ENCODE peak calls at places on chromosomes 16 and 17, in six cellular contexts. One of them, this sample, is unnamed.
A peak's percentile ranks its signal among the peaks of the same experiment; 100 is the strongest.

GRCh38 chr17:42879596-42879985 is 21.0 kb upstream of the G6PC1 start:
- DNase-seq in H9: no peak
- DNase-seq in foreskin fibroblast: peak; percentile 24
- DNase-seq in cardiac fibroblast: peak; percentile 57
- DNase-seq in AG04449: no peak
- DNase-seq in lung: no peak
- DNase-seq in this sample: no peak

GRCh38 chr16:53756329-53756996 is 52.5 kb downstream of the FTO start:
- DNase-seq in H9: no peak
- DNase-seq in foreskin fibroblast: no peak
- DNase-seq in cardiac fibroblast: no peak
- DNase-seq in AG04449: no peak
- DNase-seq in lung: no peak
- DNase-seq in this sample: no peak

GRCh38 chr17:58530655-58531054 is 16.2 kb upstream of the MTMR4 start:
- DNase-seq in H9: no peak
- DNase-seq in foreskin fibroblast: no peak
- DNase-seq in cardiac fibroblast: no peak
- DNase-seq in AG04449: no peak
- DNase-seq in lung: no peak
- DNase-seq in this sample: no peak

GRCh38 chr16:1533443-1533951 is at the start of gene TMEM204:
- DNase-seq in H9: no peak
- DNase-seq in foreskin fibroblast: peak; percentile 87
- DNase-seq in cardiac fibroblast: peak; percentile 85
- DNase-seq in AG04449: peak; percentile 28
- DNase-seq in lung: peak; percentile 52
- DNase-seq in this sample: no peak

GRCh38 chr17:81396722-81397313 is 1.6 kb downstream of the BAHCC1 start:
- DNase-seq in H9: peak; percentile 87
- DNase-seq in foreskin fibroblast: no peak
- DNase-seq in cardiac fibroblast: peak; percentile 61
- DNase-seq in AG04449: no peak
- DNase-seq in lung: no peak
- DNase-seq in this sample: no peak

GRCh38 chr17:77769762-77770161 is 188.7 kb upstream of the TNRC6C start:
- DNase-seq in H9: no peak
- DNase-seq in foreskin fibroblast: no peak
- DNase-seq in cardiac fibroblast: no peak
- DNase-seq in AG04449: no peak
- DNase-seq in lung: no peak
- DNase-seq in this sample: no peak

GRCh38 chr17:38994026-38994425 is 26.8 kb upstream of the FBXO47 start:
- DNase-seq in H9: no peak
- DNase-seq in foreskin fibroblast: no peak
- DNase-seq in cardiac fibroblast: no peak
- DNase-seq in AG04449: no peak
- DNase-seq in lung: no peak
- DNase-seq in this sample: no peak

GRCh38 chr17:75843577-75844529 is at the start of gene UNC13D:
- DNase-seq in H9: peak; percentile 60
- DNase-seq in foreskin fibroblast: no peak
- DNase-seq in cardiac fibroblast: no peak
- DNase-seq in AG04449: no peak
- DNase-seq in lung: peak; percentile 68
- DNase-seq in this sample: no peak

GRCh38 chr17:46910179-46910927 is 12.6 kb upstream of the GOSR2 start:
- DNase-seq in H9: no peak
- DNase-seq in foreskin fibroblast: no peak
- DNase-seq in cardiac fibroblast: no peak
- DNase-seq in AG04449: no peak
- DNase-seq in lung: no peak
- DNase-seq in this sample: no peak

GRCh38 chr17:17737938-17738894 is 57.0 kb downstream of the RAI1 start:
- DNase-seq in H9: peak; percentile 76
- DNase-seq in foreskin fibroblast: no peak
- DNase-seq in cardiac fibroblast: no peak
- DNase-seq in AG04449: no peak
- DNase-seq in lung: no peak
- DNase-seq in this sample: no peak

GRCh38 chr16:82881517-82881916 is 254.7 kb downstream of the CDH13 start:
- DNase-seq in H9: no peak
- DNase-seq in foreskin fibroblast: no peak
- DNase-seq in cardiac fibroblast: no peak
- DNase-seq in AG04449: no peak
- DNase-seq in lung: no peak
- DNase-seq in this sample: no peak

GRCh38 chr17:68910256-68910705 is 44.9 kb downstream of the ABCA8 start:
- DNase-seq in H9: no peak
- DNase-seq in foreskin fibroblast: no peak
- DNase-seq in cardiac fibroblast: peak; percentile 20
- DNase-seq in AG04449: no peak
- DNase-seq in lung: no peak
- DNase-seq in this sample: no peak

GRCh38 chr17:19768046-19768782 is 20.1 kb upstream of the ALDH3A1 start:
- DNase-seq in H9: no peak
- DNase-seq in foreskin fibroblast: no peak
- DNase-seq in cardiac fibroblast: no peak
- DNase-seq in AG04449: no peak
- DNase-seq in lung: no peak
- DNase-seq in this sample: no peak

GRCh38 chr17:38970804-38971203 is 3.6 kb upstream of the FBXO47 start:
- DNase-seq in H9: no peak
- DNase-seq in foreskin fibroblast: no peak
- DNase-seq in cardiac fibroblast: no peak
- DNase-seq in AG04449: no peak
- DNase-seq in lung: no peak
- DNase-seq in this sample: no peak

DNA sequence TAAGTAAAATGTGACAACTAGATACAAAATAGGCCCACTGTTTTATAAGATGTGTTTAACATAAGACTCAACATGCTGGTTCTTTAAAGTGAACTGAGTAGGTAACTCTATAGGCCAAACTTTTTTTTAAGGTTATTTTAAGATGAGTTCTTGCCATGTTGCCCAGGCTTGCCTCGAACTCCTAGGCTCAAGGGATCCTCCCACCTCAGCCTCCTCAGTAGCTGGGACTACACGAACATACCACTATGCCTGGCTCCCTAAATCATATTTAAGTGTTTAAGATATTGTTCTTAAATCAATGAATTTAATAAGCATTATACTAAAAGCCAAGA is 69.9 kb downstream of the USP32 start:
- DNase-seq in H9: no peak
- DNase-seq in foreskin fibroblast: no peak
- DNase-seq in cardiac fibroblast: no peak
- DNase-seq in AG04449: no peak
- DNase-seq in lung: no peak
- DNase-seq in this sample: no peak
- TF ChIP-seq CTCF in H9: no peak
- TF ChIP-seq CTCF in foreskin fibroblast: no peak
- TF ChIP-seq CTCF in cardiac fibroblast: no peak
- TF ChIP-seq CTCF in AG04449: no peak
- TF ChIP-seq CTCF in lung: no peak
- TF ChIP-seq CTCF in this sample: no peak

DNA sequence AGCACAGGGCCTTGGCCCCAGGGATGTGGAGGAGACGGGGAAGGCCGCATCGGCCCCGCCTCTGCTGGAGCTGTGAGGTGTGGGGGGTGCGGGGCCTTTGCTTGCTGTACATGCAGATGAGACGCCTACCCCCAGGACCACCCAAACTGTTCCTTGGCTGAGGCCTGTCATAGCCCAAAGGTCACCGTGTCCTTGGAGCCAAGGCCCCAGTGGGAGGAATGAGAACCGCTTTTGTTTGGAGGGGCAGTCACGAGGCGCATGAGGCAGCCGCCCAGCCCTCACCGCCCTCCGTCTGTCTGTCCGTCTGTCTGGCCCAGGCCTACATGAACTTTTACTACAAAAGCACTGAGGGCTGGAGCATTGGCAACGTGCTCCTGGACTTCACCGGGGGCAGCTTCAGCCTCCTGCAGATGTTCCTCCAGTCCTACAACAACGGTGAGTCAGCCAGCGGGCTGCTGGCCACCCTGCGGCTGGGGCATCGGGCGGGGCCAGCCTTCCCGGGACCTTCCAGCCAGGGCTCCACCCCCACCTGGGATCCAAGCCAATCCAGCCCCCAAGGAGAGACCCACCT is 8.8 kb downstream of the TAX1BP3 start:
- DNase-seq in H9: peak; percentile 42
- DNase-seq in foreskin fibroblast: peak; percentile 90
- DNase-seq in cardiac fibroblast: peak; percentile 94
- DNase-seq in AG04449: no peak
- DNase-seq in lung: peak; percentile 58
- DNase-seq in this sample: no peak
- TF ChIP-seq CTCF in H9: no peak
- TF ChIP-seq CTCF in foreskin fibroblast: peak; percentile 13
- TF ChIP-seq CTCF in cardiac fibroblast: peak; percentile 33
- TF ChIP-seq CTCF in AG04449: no peak
- TF ChIP-seq CTCF in lung: no peak
- TF ChIP-seq CTCF in this sample: no peak

GRCh38 chr16:86252596-86252995 is 257.7 kb upstream of the FOXF1 start:
- DNase-seq in H9: peak; percentile 78
- DNase-seq in foreskin fibroblast: peak; percentile 3
- DNase-seq in cardiac fibroblast: peak; percentile 40
- DNase-seq in AG04449: no peak
- DNase-seq in lung: no peak
- DNase-seq in this sample: no peak
- TF ChIP-seq CTCF in H9: peak; percentile 87
- TF ChIP-seq CTCF in foreskin fibroblast: peak; percentile 32
- TF ChIP-seq CTCF in cardiac fibroblast: peak; percentile 55
- TF ChIP-seq CTCF in AG04449: peak; percentile 41
- TF ChIP-seq CTCF in lung: no peak
- TF ChIP-seq CTCF in this sample: peak; percentile 32

DNA sequence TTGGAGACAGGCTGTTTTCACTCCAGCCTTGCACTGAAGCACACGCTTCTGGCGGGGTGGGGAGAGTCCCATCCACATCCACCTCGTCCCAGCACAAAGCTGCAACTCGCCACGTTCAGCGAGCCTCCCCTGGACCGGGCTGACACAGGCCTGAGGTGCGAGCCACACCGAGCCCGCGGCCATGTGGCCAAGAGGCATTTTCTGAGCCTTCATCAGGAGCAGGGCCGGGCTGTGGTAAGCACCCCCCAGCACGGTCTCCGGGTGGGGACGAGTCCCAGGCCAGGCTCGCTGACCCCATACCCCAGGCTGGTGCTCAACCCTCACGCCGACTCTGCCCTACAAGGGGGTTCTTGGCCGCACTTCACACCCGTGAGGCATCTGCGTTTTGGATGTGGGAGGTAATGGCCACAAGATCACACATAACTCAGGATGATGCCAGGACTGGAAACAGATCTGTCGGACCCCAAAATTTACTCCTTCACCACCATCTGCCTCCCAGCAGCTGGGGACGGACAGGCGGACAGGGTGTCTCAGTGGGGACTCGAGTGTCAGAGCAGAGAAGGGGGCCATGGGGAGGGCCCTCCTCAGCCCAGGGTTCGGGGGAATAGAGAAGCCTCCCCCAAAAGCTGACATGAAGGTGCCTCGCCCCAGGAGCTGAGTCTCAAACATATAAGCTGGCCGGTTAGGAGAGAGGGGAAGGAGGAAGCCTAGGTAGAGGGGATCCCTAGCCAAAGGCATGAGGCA is 28.5 kb downstream of the TBC1D16 start:
- DNase-seq in H9: no peak
- DNase-seq in foreskin fibroblast: no peak
- DNase-seq in cardiac fibroblast: no peak
- DNase-seq in AG04449: no peak
- DNase-seq in lung: no peak
- DNase-seq in this sample: no peak
- TF ChIP-seq CTCF in H9: no peak
- TF ChIP-seq CTCF in foreskin fibroblast: no peak
- TF ChIP-seq CTCF in cardiac fibroblast: no peak
- TF ChIP-seq CTCF in AG04449: no peak
- TF ChIP-seq CTCF in lung: no peak
- TF ChIP-seq CTCF in this sample: no peak